ENCODE peak calls at places on chromosomes 12 and 14, in four cellular contexts. A, R, M and P are unnamed samples.

GRCh38 chr12:6460751-6461371 is 9.0 kb downstream of the TAPBPL start:
- DNase-seq in A (peak; percentile 59), R (no peak), M (no peak), P (no peak)

GRCh38 chr12:9648701-9649531 is 20.6 kb upstream of the CLEC2D start:
- DNase-seq in A (no peak), R (no peak), M (no peak), P (no peak)

GRCh38 chr12:43113153-43113552 is 438.9 kb downstream of the ADAMTS20 start:
- DNase-seq in A (no peak), R (no peak), M (no peak), P (peak; percentile 9)

GRCh38 chr12:2311001-2311778 is 258.4 kb downstream of the CACNA1C start:
- DNase-seq in A (no peak), R (no peak), M (no peak), P (no peak)

GRCh38 chr12:17304503-17305347 is 698.8 kb upstream of the LMO3 start:
- DNase-seq in A (no peak), R (peak; percentile 32), M (no peak), P (peak; percentile 4)

GRCh38 chr12:52495385-52495784 is 2.3 kb upstream of the KRT6A start:
- DNase-seq in A (no peak), R (peak; percentile 41), M (peak; percentile 27), P (peak; percentile 14)

GRCh38 chr12:52794479-52795331 is 1.2 kb downstream of the KRT3 start:
- DNase-seq in A (no peak), R (no peak), M (no peak), P (peak; percentile 50)

GRCh38 chr12:39816671-39817185 is 197.1 kb upstream of the ABCD2 start:
- DNase-seq in A (no peak), R (no peak), M (no peak), P (no peak)

GRCh38 chr14:32607399-32607798 is 278.3 kb downstream of the AKAP6 start:
- DNase-seq in A (no peak), R (no peak), M (no peak), P (no peak)

GRCh38 chr14:73591690-73592448 is at the start of gene ACOT4:
- DNase-seq in A (no peak), R (peak; percentile 49), M (no peak), P (peak; percentile 29)
- H3K4me3 ChIP-seq in A (peak within 1 kb of the TSS; percentile 63), R (peak within 1 kb of the TSS; percentile 55), M (no peak within 1 kb of the TSS), P (no peak within 1 kb of the TSS)

GRCh38 chr14:104770072-104770579 is 17.2 kb downstream of the SIVA1 start:
- DNase-seq in A (no peak), R (no peak), M (no peak), P (no peak)

GRCh38 chr14:104770851-104771272 is 17.9 kb downstream of the SIVA1 start:
- DNase-seq in A (no peak), R (no peak), M (no peak), P (peak; percentile 38)

GRCh38 chr14:104768437-104769323 is 15.7 kb downstream of the SIVA1 start:
- DNase-seq in A (peak; percentile 28), R (peak; percentile 74), M (peak; percentile 51), P (peak; percentile 82)

GRCh38 chr14:104771374-104771773 is 18.4 kb downstream of the SIVA1 start:
- DNase-seq in A (no peak), R (no peak), M (no peak), P (no peak)

GRCh38 chr14:104769324-104770071 is 16.6 kb downstream of the SIVA1 start:
- DNase-seq in A (no peak), R (no peak), M (no peak), P (no peak)
- TF ChIP-seq MAX in A (no peak), R (no peak), M (no peak), P (no peak)

GRCh38 chr12:110079477-110080400 is 31.4 kb upstream of the C12orf76 start:
- DNase-seq in A (peak; percentile 86), R (peak; percentile 63), M (no peak), P (peak; percentile 50)
- H3K4me3 ChIP-seq in A (peak overlapping the region; percentile 38), R (peak overlapping the region; percentile 29), M (no peak overlapping the region), P (no peak overlapping the region)

GRCh38 chr12:75345531-75345930 is 11.1 kb downstream of the GLIPR1L1 start:
- DNase-seq in A (no peak), R (no peak), M (peak; percentile 33), P (no peak)

GRCh38 chr12:75337905-75338304 is 3.4 kb downstream of the GLIPR1L1 start:
- DNase-seq in A (no peak), R (no peak), M (no peak), P (no peak)

GRCh38 chr12:75341873-75342272 is 7.4 kb downstream of the GLIPR1L1 start:
- DNase-seq in A (no peak), R (no peak), M (peak; percentile 48), P (no peak)
- TF ChIP-seq MAX in A (no peak), R (no peak), M (no peak), P (no peak)

GRCh38 chr14:104039214-104039613 is 46.3 kb upstream of the ASPG start:
- DNase-seq in A (no peak), R (no peak), M (no peak), P (no peak)

GRCh38 chr14:104037074-104037473 is 48.4 kb upstream of the ASPG start:
- DNase-seq in A (no peak), R (no peak), M (no peak), P (no peak)

GRCh38 chr14:104036250-104036649 is 49.2 kb upstream of the ASPG start:
- DNase-seq in A (no peak), R (no peak), M (no peak), P (no peak)

GRCh38 chr14:104037903-104038302 is 47.6 kb upstream of the ASPG start:
- DNase-seq in A (no peak), R (no peak), M (no peak), P (no peak)

GRCh38 chr14:104035300-104035699 is 50.2 kb upstream of the ASPG start:
- DNase-seq in A (no peak), R (no peak), M (no peak), P (no peak)
- H3K4me3 ChIP-seq in A (no peak overlapping the region), R (no peak overlapping the region), M (no peak overlapping the region), P (no peak overlapping the region)

DNA sequence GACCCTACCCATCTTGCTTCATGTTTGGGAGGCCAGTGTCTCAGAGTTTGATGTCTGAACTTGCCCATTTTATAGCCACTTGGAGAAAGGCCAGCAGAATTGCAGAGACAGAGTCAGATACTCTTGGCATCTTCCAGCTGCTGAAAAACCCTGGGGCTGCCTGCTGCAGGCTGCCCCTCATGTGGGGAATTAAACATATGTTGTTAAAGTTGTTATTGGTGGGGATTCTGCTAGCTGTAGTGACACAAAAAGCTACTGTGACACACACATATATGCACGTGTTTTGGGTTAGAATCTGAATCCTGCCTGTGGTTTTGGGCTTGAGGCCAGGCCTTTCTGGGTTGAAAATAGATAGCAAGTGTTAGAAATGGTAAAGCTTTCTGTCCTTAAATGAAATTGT is 1288.4 kb downstream of the AACS start:
- DNase-seq in A (no peak), R (no peak), M (no peak), P (no peak)
- TF ChIP-seq MAX in A (no peak), R (no peak), M (no peak), P (no peak)

GRCh38 chr12:31622038-31622437 is 31.1 kb upstream of the DENND5B start:
- DNase-seq in A (no peak), R (no peak), M (no peak), P (peak; percentile 20)
- H3K4me3 ChIP-seq in A (no peak overlapping the region), R (no peak overlapping the region), M (no peak overlapping the region), P (no peak overlapping the region)

GRCh38 chr12:66539451-66539850 is 139.4 kb downstream of the GRIP1 start:
- DNase-seq in A (no peak), R (no peak), M (no peak), P (no peak)

GRCh38 chr12:66537866-66538265 is 141.0 kb downstream of the GRIP1 start:
- DNase-seq in A (no peak), R (no peak), M (no peak), P (no peak)

GRCh38 chr12:66541446-66541845 is 137.4 kb downstream of the GRIP1 start:
- DNase-seq in A (no peak), R (no peak), M (no peak), P (no peak)

GRCh38 chr12:66533767-66534166 is 145.1 kb downstream of the GRIP1 start:
- DNase-seq in A (no peak), R (no peak), M (no peak), P (no peak)

GRCh38 chr12:66538970-66539369 is 139.9 kb downstream of the GRIP1 start:
- DNase-seq in A (no peak), R (no peak), M (no peak), P (no peak)
- TF ChIP-seq MAX in A (no peak), R (no peak), M (no peak), P (no peak)